ENCODE peak calls at places on chromosomes 16 and 17, in six cellular contexts. H is dorsolateral prefrontal cortex, J is Peyer's patch, Z is prostate gland, O is WERI-Rb-1, L is suprapubic skin. V is an unnamed sample.
A peak's percentile ranks its signal among the peaks of the same experiment; 100 is the strongest.

GRCh38 chr17:4004517-4005295 is 40.5 kb upstream of the ATP2A3 start:
- DNase-seq in H (no peak), J (peak; percentile 58), Z (peak; percentile 76), O (peak; percentile 61), L (peak; percentile 83), V (peak; percentile 98)

GRCh38 chr16:82695806-82696205 is 69.0 kb downstream of the CDH13 start:
- DNase-seq in H (no peak), J (no peak), Z (no peak), O (no peak), L (no peak), V (no peak)

GRCh38 chr17:82520041-82520910 is 744 bp downstream of the FOXK2 start:
- DNase-seq in H (no peak), J (peak; percentile 41), Z (no peak), O (peak; percentile 34), L (no peak), V (peak; percentile 83)

GRCh38 chr17:69525920-69526841 is 111.7 kb downstream of the MAP2K6 start:
- DNase-seq in H (peak; percentile 44), J (no peak), Z (peak; percentile 31), O (peak; percentile 66), L (no peak), V (peak; percentile 42)

GRCh38 chr17:38761612-38762011 is 9.1 kb downstream of the PSMB3 start:
- DNase-seq in H (no peak), J (no peak), Z (no peak), O (peak; percentile 79), L (no peak), V (peak; percentile 84)

GRCh38 chr16:87845807-87846619 is 23.3 kb downstream of the SLC7A5 start:
- DNase-seq in H (no peak), J (no peak), Z (no peak), O (no peak), L (no peak), V (no peak)

GRCh38 chr16:31099860-31100638 is 5.5 kb upstream of the VKORC1 start:
- DNase-seq in H (no peak), J (no peak), Z (no peak), O (no peak), L (no peak), V (no peak)

GRCh38 chr16:77225182-77225581 is 26.0 kb downstream of the SYCE1L start:
- DNase-seq in H (no peak), J (no peak), Z (no peak), O (peak; percentile 70), L (no peak), V (no peak)

GRCh38 chr17:42809250-42809649 is 10.6 kb downstream of the CNTD1 start:
- DNase-seq in H (peak; percentile 45), J (no peak), Z (no peak), O (no peak), L (no peak), V (no peak)

GRCh38 chr17:71900830-71901229 is 220.0 kb upstream of the SOX9 start:
- DNase-seq in H (no peak), J (no peak), Z (no peak), O (no peak), L (no peak), V (no peak)

GRCh38 chr17:57553991-57554825 is 190.9 kb downstream of the CCDC182 start:
- DNase-seq in H (no peak), J (no peak), Z (no peak), O (peak; percentile 94), L (no peak), V (peak; percentile 73)

GRCh38 chr16:75491876-75492275 is 3.4 kb downstream of the CHST6 start:
- DNase-seq in H (peak; percentile 86), J (no peak), Z (no peak), O (no peak), L (no peak), V (peak; percentile 76)

GRCh38 chr16:57810197-57811024 is 8.1 kb upstream of the KIFC3 start:
- DNase-seq in H (no peak), J (peak; percentile 70), Z (peak; percentile 56), O (peak; percentile 45), L (peak; percentile 92), V (peak; percentile 71)

GRCh38 chr17:6667516-6667915 is 16.0 kb downstream of the C17orf100 start:
- DNase-seq in H (no peak), J (no peak), Z (no peak), O (no peak), L (no peak), V (no peak)

GRCh38 chr17:21540502-21540901 is 151.8 kb upstream of the KCNJ18 start:
- DNase-seq in H (no peak), J (no peak), Z (no peak), O (no peak), L (no peak), V (no peak)

GRCh38 chr17:74433421-74434121 is 1.7 kb downstream of the GPRC5C start:
- DNase-seq in H (no peak), J (no peak), Z (no peak), O (no peak), L (no peak), V (peak; percentile 87)

GRCh38 chr16:72111653-72112451 is 18.2 kb downstream of the DHX38 start:
- DNase-seq in H (no peak), J (no peak), Z (no peak), O (no peak), L (no peak), V (peak; percentile 33)

GRCh38 chr17:69854381-69854780 is 220.6 kb upstream of the KCNJ16 start:
- DNase-seq in H (no peak), J (no peak), Z (no peak), O (no peak), L (no peak), V (no peak)

GRCh38 chr17:70369296-70369855 is 200.0 kb downstream of the KCNJ2 start:
- DNase-seq in H (no peak), J (no peak), Z (no peak), O (no peak), L (no peak), V (no peak)

GRCh38 chr16:7227193-7227825 is 105.3 kb upstream of the RBFOX1 start:
- DNase-seq in H (no peak), J (no peak), Z (no peak), O (no peak), L (no peak), V (peak; percentile 54)

GRCh38 chr16:84194018-84194417 is 3.1 kb downstream of the ADAD2 start:
- DNase-seq in H (no peak), J (no peak), Z (no peak), O (no peak), L (no peak), V (no peak)

GRCh38 chr17:80049986-80050385 is 13.5 kb downstream of the CCDC40 start:
- DNase-seq in H (no peak), J (no peak), Z (no peak), O (no peak), L (no peak), V (no peak)

GRCh38 chr17:79306688-79307323 is 232.2 kb downstream of the ENGASE start:
- DNase-seq in H (no peak), J (no peak), Z (no peak), O (no peak), L (no peak), V (no peak)

GRCh38 chr16:72666267-72666666 is 381.7 kb downstream of the ZFHX3 start:
- DNase-seq in H (no peak), J (no peak), Z (no peak), O (no peak), L (no peak), V (no peak)

GRCh38 chr17:40548982-40549680 is 16.1 kb downstream of the CCR7 start:
- DNase-seq in H (peak; percentile 5), J (peak; percentile 15), Z (no peak), O (peak; percentile 7), L (peak; percentile 71), V (no peak)

GRCh38 chr17:53626286-53626685 is 196.4 kb upstream of the KIF2B start:
- DNase-seq in H (no peak), J (no peak), Z (no peak), O (no peak), L (no peak), V (no peak)

GRCh38 chr16:75576384-75576811 is 10.2 kb downstream of the GABARAPL2 start:
- DNase-seq in H (no peak), J (no peak), Z (no peak), O (no peak), L (no peak), V (no peak)

GRCh38 chr17:11221196-11221595 is 19.8 kb upstream of the SHISA6 start:
- DNase-seq in H (no peak), J (no peak), Z (no peak), O (no peak), L (no peak), V (no peak)

GRCh38 chr17:41519501-41520224 is 973 bp upstream of the KRT15 start:
- DNase-seq in H (no peak), J (no peak), Z (peak; percentile 73), O (peak; percentile 81), L (no peak), V (no peak)

GRCh38 chr17:66578781-66579489 is 256.0 kb upstream of the CACNG5 start:
- DNase-seq in H (no peak), J (no peak), Z (no peak), O (no peak), L (peak; percentile 65), V (no peak)

GRCh38 chr16:23519282-23519681 is 9.0 kb upstream of the GGA2 start:
- DNase-seq in H (no peak), J (no peak), Z (no peak), O (no peak), L (no peak), V (no peak)

GRCh38 chr17:75645501-75645888 is 12.3 kb downstream of the SMIM5 start:
- DNase-seq in H (no peak), J (no peak), Z (peak; percentile 58), O (no peak), L (no peak), V (peak; percentile 30)

GRCh38 chr17:50867856-50868438 is 1.8 kb upstream of the TOB1 start:
- DNase-seq in H (no peak), J (no peak), Z (no peak), O (no peak), L (no peak), V (no peak)
- H3K4me3 ChIP-seq in H (peak overlapping the region; percentile 95), J (peak overlapping the region; percentile 96), Z (peak overlapping the region; percentile 79), O (peak overlapping the region; percentile 66), L (peak overlapping the region; percentile 97), V (peak overlapping the region; percentile 89)

GRCh38 chr16:88936008-88936912 is 40.7 kb downstream of the CBFA2T3 start:
- DNase-seq in H (no peak), J (peak; percentile 75), Z (no peak), O (no peak), L (no peak), V (peak; percentile 84)
- H3K4me3 ChIP-seq in H (no peak overlapping the region), J (peak overlapping the region; percentile 31), Z (no peak overlapping the region), O (no peak overlapping the region), L (no peak overlapping the region), V (no peak overlapping the region)

DNA sequence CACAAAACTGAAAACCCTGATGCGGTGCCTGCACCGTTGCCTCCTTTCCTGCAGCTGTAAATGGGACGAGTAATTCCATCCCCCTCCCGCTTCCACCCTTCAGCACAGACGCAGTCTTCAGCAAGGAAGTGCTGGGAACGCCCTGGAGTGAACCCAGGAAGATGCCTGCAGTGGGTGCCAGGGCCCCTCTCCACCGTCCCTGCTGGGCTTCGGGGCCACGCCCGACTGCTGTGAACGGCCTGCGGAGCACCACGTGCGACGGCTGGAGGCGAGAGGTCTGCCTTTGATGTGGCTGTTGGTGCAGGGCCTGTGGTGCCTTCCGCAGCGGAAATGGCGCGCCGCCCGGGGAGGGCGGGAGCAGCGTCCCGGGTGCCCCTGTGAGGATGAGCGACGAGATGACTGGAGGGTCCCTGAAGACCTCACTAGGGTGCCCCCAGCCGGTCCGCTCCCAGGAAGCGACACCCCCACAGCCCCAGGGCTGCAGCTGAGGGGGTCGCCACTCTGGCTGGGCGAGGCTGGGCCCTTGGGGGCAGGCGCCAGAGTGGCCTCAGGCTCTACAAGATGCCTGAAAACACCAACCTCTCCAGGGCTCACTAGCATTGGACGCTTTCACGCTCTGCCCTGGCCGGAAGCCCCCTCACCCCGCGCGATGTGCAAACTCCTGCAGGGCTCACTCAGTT is 749 bp upstream of the MC1R start:
- DNase-seq in H (no peak), J (peak; percentile 88), Z (peak; percentile 43), O (peak; percentile 43), L (no peak), V (peak; percentile 86)
- H3K4me3 ChIP-seq in H (peak overlapping the region; percentile 57), J (peak overlapping the region; percentile 49), Z (peak overlapping the region; percentile 18), O (peak overlapping the region; percentile 26), L (peak overlapping the region; percentile 34), V (peak overlapping the region; percentile 61)

GRCh38 chr17:1006054-1006453 is 9.1 kb downstream of the TIMM22 start:
- DNase-seq in H (no peak), J (no peak), Z (peak; percentile 53), O (no peak), L (no peak), V (peak; percentile 71)
- H3K4me3 ChIP-seq in H (no peak overlapping the region), J (no peak overlapping the region), Z (peak overlapping the region; percentile 10), O (no peak overlapping the region), L (no peak overlapping the region), V (no peak overlapping the region)

V was measured in H7.